ENCODE peak calls at places on chromosomes 12 and 14, in ten cellular contexts. F is fibroblast of mammary gland; M is body of pancreas; C is WERI-Rb-1; T is dorsolateral prefrontal cortex; B is left ventricle myocardium inferior; K is CD8-positive, alpha-beta T cell; Y is ovary; Q is CD4-positive, alpha-beta T cell; V is brain microvascular endothelial cell. X is an unnamed sample.

GRCh38 chr14:55221968-55222367 is 30.6 kb upstream of the DLGAP5 start:
- DNase-seq in F (no peak), M (no peak), C (no peak), T (no peak), B (no peak), K (no peak), Y (no peak), Q (no peak), V (no peak), X (no peak)

GRCh38 chr14:30034049-30034635 is 106.5 kb upstream of the PRKD1 start:
- DNase-seq in F (peak; percentile 63), M (no peak), C (no peak), T (no peak), B (no peak), K (no peak), Y (no peak), Q (no peak), V (no peak), X (no peak)

GRCh38 chr12:66664076-66664475 is 14.8 kb downstream of the GRIP1 start:
- DNase-seq in F (no peak), M (no peak), C (no peak), T (no peak), B (no peak), K (no peak), Y (no peak), Q (no peak), V (no peak), X (no peak)

GRCh38 chr12:119115296-119115905 is 63.3 kb upstream of the HSPB8 start:
- DNase-seq in F (peak; percentile 44), M (peak; percentile 48), C (peak; percentile 47), T (peak; percentile 39), B (no peak), K (no peak), Y (no peak), Q (no peak), V (peak; percentile 47), X (peak; percentile 7)

GRCh38 chr12:57127101-57127709 is 1.1 kb upstream of the LRP1 start:
- DNase-seq in F (no peak), M (peak; percentile 83), C (peak; percentile 85), T (peak; percentile 47), B (peak; percentile 77), K (no peak), Y (peak; percentile 76), Q (peak; percentile 25), V (no peak), X (no peak)

GRCh38 chr12:116164976-116165425 is 112.5 kb downstream of the MED13L start:
- DNase-seq in F (peak; percentile 67), M (no peak), C (no peak), T (no peak), B (no peak), K (no peak), Y (no peak), Q (no peak), V (no peak), X (no peak)

GRCh38 chr14:42172304-42172703 is 565.6 kb downstream of the LRFN5 start:
- DNase-seq in F (no peak), M (no peak), C (no peak), T (no peak), B (no peak), K (no peak), Y (no peak), Q (no peak), V (no peak), X (no peak)

GRCh38 chr12:117025481-117026151 is 73.6 kb downstream of the TESC start:
- DNase-seq in F (peak; percentile 65), M (peak; percentile 80), C (peak; percentile 69), T (peak; percentile 75), B (peak; percentile 65), K (no peak), Y (peak; percentile 86), Q (peak; percentile 24), V (peak; percentile 51), X (peak; percentile 22)

GRCh38 chr14:95832012-95832411 is 44.6 kb upstream of the TUNAR start:
- DNase-seq in F (no peak), M (no peak), C (no peak), T (no peak), B (no peak), K (no peak), Y (no peak), Q (no peak), V (no peak), X (no peak)

GRCh38 chr14:92709340-92710000 is 39.0 kb downstream of the LGMN start:
- DNase-seq in F (no peak), M (no peak), C (no peak), T (no peak), B (no peak), K (no peak), Y (peak; percentile 60), Q (no peak), V (no peak), X (no peak)
- TF ChIP-seq CTCF in F (no peak), M (no peak), C (no peak), T (no peak), B (no peak), K (no peak), Y (no peak), Q (no peak), V (no peak), X (no peak)

DNA sequence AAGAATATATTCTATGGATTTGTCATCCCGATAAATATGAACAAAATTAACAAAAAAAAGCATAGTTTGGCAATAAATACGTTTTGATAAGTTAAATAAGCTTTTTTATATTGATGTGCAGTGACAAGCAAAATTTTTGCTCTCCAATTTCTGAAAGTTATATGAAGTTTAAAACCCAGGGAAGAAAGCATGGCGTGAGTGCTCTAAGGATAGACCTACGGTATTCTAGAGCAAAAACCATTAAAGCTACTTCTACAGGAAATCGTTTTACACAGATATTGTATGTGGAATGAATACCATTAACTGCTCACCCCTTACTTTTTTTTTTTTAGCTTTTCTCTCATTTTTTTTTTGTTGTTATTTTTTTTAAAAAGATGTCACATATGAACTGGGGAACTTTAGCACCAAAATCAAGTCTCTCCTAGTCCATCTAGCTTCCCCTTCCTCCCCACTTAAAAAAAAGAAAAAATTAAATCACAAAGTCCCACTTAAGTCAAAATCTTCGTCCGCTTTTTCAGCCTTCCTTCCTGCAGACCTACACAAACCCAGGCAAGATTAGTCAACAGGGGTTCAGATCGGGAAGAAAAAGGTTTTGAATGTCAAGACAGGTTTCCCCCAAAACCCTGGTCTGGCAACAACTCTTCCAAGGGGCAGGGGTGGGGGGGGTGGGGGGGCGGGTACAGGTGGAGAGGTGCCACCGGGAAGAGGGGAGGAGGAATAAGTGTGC is 4.4 kb downstream of the ZFP36L1 start:
- DNase-seq in F (no peak), M (no peak), C (no peak), T (no peak), B (no peak), K (no peak), Y (no peak), Q (no peak), V (no peak), X (no peak)
- TF ChIP-seq CTCF in F (no peak), M (no peak), C (no peak), T (no peak), B (no peak), K (no peak), Y (no peak), Q (no peak), V (no peak), X (no peak)

GRCh38 chr12:2640281-2640680 is 154.5 kb upstream of the FKBP4 start:
- DNase-seq in F (peak; percentile 86), M (no peak), C (no peak), T (no peak), B (no peak), K (no peak), Y (no peak), Q (no peak), V (no peak), X (peak; percentile 38)
- TF ChIP-seq CTCF in F (peak; percentile 34), M (no peak), C (no peak), T (no peak), B (no peak), K (no peak), Y (no peak), Q (no peak), V (peak; percentile 12), X (peak; percentile 49)

GRCh38 chr12:96986883-96987523 is 79.9 kb downstream of the NEDD1 start:
- DNase-seq in F (peak; percentile 31), M (peak; percentile 20), C (no peak), T (no peak), B (no peak), K (no peak), Y (no peak), Q (no peak), V (no peak), X (no peak)
- TF ChIP-seq CTCF in F (peak; percentile 55), M (no peak), C (no peak), T (peak; percentile 90), B (peak; percentile 39), K (peak; percentile 38), Y (no peak), Q (peak; percentile 61), V (peak; percentile 67), X (peak; percentile 58)

GRCh38 chr12:2360630-2361170 is 307.9 kb downstream of the CACNA1C start:
- DNase-seq in F (no peak), M (no peak), C (no peak), T (no peak), B (no peak), K (no peak), Y (no peak), Q (no peak), V (no peak), X (no peak)
- TF ChIP-seq CTCF in F (peak; percentile 27), M (no peak), C (peak; percentile 3), T (no peak), B (peak; percentile 51), K (no peak), Y (no peak), Q (no peak), V (peak; percentile 46), X (no peak)

GRCh38 chr14:65255583-65256443 is 153.5 kb upstream of the MAX start:
- DNase-seq in F (no peak), M (peak; percentile 61), C (peak; percentile 32), T (no peak), B (no peak), K (no peak), Y (no peak), Q (no peak), V (no peak), X (no peak)
- TF ChIP-seq CTCF in F (no peak), M (no peak), C (peak; percentile 35), T (no peak), B (no peak), K (no peak), Y (no peak), Q (no peak), V (no peak), X (no peak)

GRCh38 chr14:103524002-103524785 is 1.6 kb upstream of the CKB start:
- DNase-seq in F (no peak), M (no peak), C (no peak), T (no peak), B (no peak), K (no peak), Y (no peak), Q (no peak), V (no peak), X (no peak)
- TF ChIP-seq CTCF in F (no peak), M (no peak), C (peak; percentile 42), T (no peak), B (no peak), K (no peak), Y (no peak), Q (no peak), V (no peak), X (no peak)

GRCh38 chr14:57273236-57273635 is 4.5 kb downstream of the AP5M1 start:
- DNase-seq in F (no peak), M (no peak), C (no peak), T (no peak), B (no peak), K (no peak), Y (no peak), Q (no peak), V (no peak), X (no peak)

GRCh38 chr14:57266060-57266459 is 2.6 kb downstream of the EXOC5 start:
- DNase-seq in F (peak; percentile 33), M (no peak), C (no peak), T (no peak), B (no peak), K (no peak), Y (no peak), Q (no peak), V (no peak), X (no peak)

GRCh38 chr14:57268161-57269067 is at the start of the genes AP5M1 and EXOC5:
- DNase-seq in F (peak; percentile 86), M (peak; percentile 91), C (peak; percentile 95), T (peak; percentile 94), B (peak; percentile 92), K (peak; percentile 80), Y (peak; percentile 90), Q (peak; percentile 88), V (peak; percentile 86), X (peak; percentile 64)
- TF ChIP-seq CTCF in F (no peak), M (no peak), C (peak; percentile 2), T (peak; percentile 48), B (peak; percentile 26), K (no peak), Y (no peak), Q (no peak), V (no peak), X (no peak)

X was measured in AG09319.